ENCODE peak calls at places on chromosome 5, in ten cellular contexts. F is fibroblast of lung, P is H1, W is colonic mucosa, I is adrenal gland, R is IMR-90, S is prostate gland, N is DND-41, Q is osteoblast, E is astrocyte. G is an unnamed sample. For H3K4me1, the result is how much of the 10 kb centered on the place peaks cover.

GRCh38 chr5:140573683-140574082 is 9.1 kb downstream of the SLC35A4 start:
- DNase-seq in S (no peak), Q (no peak), P (no peak), R (no peak), W (no peak), E (no peak), F (no peak), I (no peak), N (no peak), G (no peak)

GRCh38 chr5:151234476-151235238 is 10.8 kb upstream of the CCDC69 start:
- DNase-seq in E (peak), I (peak), F (peak), R (peak), W (peak), Q (peak), S (peak), N (no peak), P (no peak), G (no peak)

GRCh38 chr5:97094579-97095317 is 47.7 kb downstream of the LIX1 start:
- DNase-seq in R (no peak), I (no peak), E (no peak), N (peak), Q (no peak), P (no peak), W (no peak), F (no peak), S (no peak), G (no peak)

GRCh38 chr5:108700928-108701327 is 46.8 kb upstream of the FER start:
- DNase-seq in E (no peak), I (peak), N (no peak), P (no peak), Q (no peak), R (no peak), F (no peak), S (no peak), W (no peak), G (no peak)

GRCh38 chr5:140549237-140550144 is 2.0 kb downstream of the EIF4EBP3 start:
- DNase-seq in E (no peak), I (peak), P (no peak), R (peak), N (peak), W (peak), Q (peak), F (peak), S (peak), G (peak)

GRCh38 chr5:179549973-179550510 is 312 bp upstream of the RUFY1 start:
- DNase-seq in R (no peak), W (no peak), N (no peak), I (peak), F (peak), S (no peak), P (no peak), E (peak), Q (no peak), G (peak)

GRCh38 chr5:143001764-143002351 is 231.7 kb downstream of the ARHGAP26 start:
- DNase-seq in N (peak), I (no peak), S (no peak), P (no peak), E (peak), W (no peak), F (peak), R (peak), Q (peak), G (peak)

GRCh38 chr5:130966990-130967389 is 198.1 kb downstream of the HINT1 start:
- DNase-seq in R (no peak), W (no peak), F (no peak), I (no peak), S (no peak), Q (no peak), E (no peak), P (no peak), N (no peak), G (no peak)

GRCh38 chr5:66144799-66145390 is 795 bp downstream of the SREK1 start:
- DNase-seq in R (no peak), F (no peak), S (no peak), P (no peak), E (peak), I (peak), N (no peak), Q (peak), W (no peak), G (no peak)

GRCh38 chr5:58392491-58392890 is 67.4 kb downstream of the PLK2 start:
- DNase-seq in E (no peak), I (no peak), W (no peak), F (no peak), S (no peak), Q (no peak), P (no peak), R (no peak), N (no peak), G (no peak)

GRCh38 chr5:34490501-34491250 is 165.5 kb upstream of the RAI14 start:
- DNase-seq in F (peak), W (no peak), R (no peak), I (no peak), E (no peak), S (no peak), P (no peak), N (no peak), Q (no peak), G (no peak)

GRCh38 chr5:102975457-102976182 is 144.3 kb downstream of the GIN1 start:
- DNase-seq in E (peak), F (peak), W (no peak), I (no peak), N (no peak), P (no peak), Q (peak), S (no peak), R (peak), G (no peak)

GRCh38 chr5:87048156-87048555 is 219.5 kb upstream of the RASA1 start:
- DNase-seq in S (no peak), F (no peak), E (no peak), R (no peak), I (no peak), Q (no peak), N (no peak), P (no peak), W (no peak), G (no peak)

GRCh38 chr5:180563994-180564393 is 27.3 kb downstream of the SCGB3A1 start:
- DNase-seq in N (no peak), Q (no peak), R (no peak), P (no peak), S (no peak), I (no peak), F (no peak), E (no peak), W (no peak), G (no peak)

GRCh38 chr5:121962347-121962670 is 534 bp downstream of the SRFBP1 start:
- DNase-seq in F (no peak), I (no peak), N (no peak), E (peak), Q (peak), S (no peak), P (no peak), W (no peak), R (no peak), G (no peak)

GRCh38 chr5:180135128-180135955 is 63.8 kb upstream of the RNF130 start:
- DNase-seq in I (no peak), P (no peak), E (peak), Q (peak), S (no peak), R (peak), N (no peak), F (peak), W (peak), G (no peak)

GRCh38 chr5:178474562-178475184 is 115.5 kb downstream of the COL23A1 start:
- DNase-seq in F (no peak), P (no peak), S (no peak), W (no peak), E (no peak), I (no peak), N (no peak), Q (no peak), R (no peak), G (no peak)

GRCh38 chr5:40547994-40548575 is 131.6 kb upstream of the PTGER4 start:
- DNase-seq in F (no peak), S (no peak), R (no peak), P (no peak), N (no peak), E (no peak), W (no peak), I (no peak), Q (no peak), G (no peak)

GRCh38 chr5:171422902-171423663 is 3.6 kb downstream of the FGF18 start:
- DNase-seq in P (no peak), F (no peak), N (no peak), I (peak), E (no peak), R (no peak), S (no peak), Q (peak), W (no peak), G (no peak)

GRCh38 chr5:82356808-82357671 is 78.9 kb upstream of the RPS23 start:
- DNase-seq in S (peak), I (peak), N (peak), Q (no peak), R (peak), E (peak), P (no peak), F (peak), W (peak), G (peak)

DNA sequence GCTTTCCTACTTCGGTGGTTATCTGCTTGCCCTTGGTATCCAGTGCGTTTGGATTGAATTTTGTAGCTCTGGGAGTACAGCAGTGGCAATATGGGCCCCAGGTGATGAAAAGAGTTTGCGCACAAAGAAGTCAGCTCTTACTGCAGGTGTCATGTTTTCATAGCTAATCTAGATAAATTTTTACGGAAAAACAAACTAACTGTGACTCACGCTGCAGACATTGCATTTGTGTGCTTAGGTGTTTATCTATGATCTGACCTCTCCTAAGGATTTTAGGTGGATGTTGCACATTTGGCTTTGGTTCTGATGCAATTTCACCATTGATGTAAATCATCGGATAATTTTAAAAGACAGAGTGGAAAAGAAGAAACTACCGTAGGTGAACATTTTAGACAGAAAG is 92.1 kb downstream of the VCAN start:
- DNase-seq in N (no peak), R (no peak), Q (no peak), E (no peak), P (no peak), I (no peak), S (no peak), F (no peak), W (no peak), G (no peak)
- H3K27ac ChIP-seq in N (no peak), R (no peak), Q (no peak), E (no peak), P (no peak), I (no peak), S (no peak), F (no peak), W (no peak), G (no peak)

GRCh38 chr5:131973981-131974380 is 28.5 kb upstream of the MEIKIN start:
- DNase-seq in S (no peak), F (no peak), I (no peak), P (no peak), W (no peak), Q (no peak), R (no peak), E (no peak), N (no peak), G (no peak)
- H3K4me1 ChIP-seq in S (under half), F (under half), I (under half), P (under half), W (under half), Q (under half), R (under half), E (under half), N (under half), G (under half)

GRCh38 chr5:12951846-12952245 is 992.6 kb downstream of the DNAH5 start:
- DNase-seq in P (no peak), W (no peak), Q (no peak), N (no peak), F (no peak), E (peak), S (no peak), R (no peak), I (no peak), G (no peak)
- H3K27ac ChIP-seq in P (no peak), W (no peak), Q (no peak), N (no peak), F (no peak), E (no peak), S (no peak), R (no peak), I (no peak), G (no peak)

GRCh38 chr5:7415948-7416535 is 20.1 kb downstream of the ADCY2 start:
- DNase-seq in E (no peak), F (no peak), R (no peak), W (no peak), I (no peak), P (no peak), S (no peak), N (no peak), Q (no peak), G (no peak)
- H3K4me1 ChIP-seq in E (under half), F (under half), R (under half), W (under half), I (under half), P (under half), S (under half), N (under half), Q (under half), G (under half)

DNA sequence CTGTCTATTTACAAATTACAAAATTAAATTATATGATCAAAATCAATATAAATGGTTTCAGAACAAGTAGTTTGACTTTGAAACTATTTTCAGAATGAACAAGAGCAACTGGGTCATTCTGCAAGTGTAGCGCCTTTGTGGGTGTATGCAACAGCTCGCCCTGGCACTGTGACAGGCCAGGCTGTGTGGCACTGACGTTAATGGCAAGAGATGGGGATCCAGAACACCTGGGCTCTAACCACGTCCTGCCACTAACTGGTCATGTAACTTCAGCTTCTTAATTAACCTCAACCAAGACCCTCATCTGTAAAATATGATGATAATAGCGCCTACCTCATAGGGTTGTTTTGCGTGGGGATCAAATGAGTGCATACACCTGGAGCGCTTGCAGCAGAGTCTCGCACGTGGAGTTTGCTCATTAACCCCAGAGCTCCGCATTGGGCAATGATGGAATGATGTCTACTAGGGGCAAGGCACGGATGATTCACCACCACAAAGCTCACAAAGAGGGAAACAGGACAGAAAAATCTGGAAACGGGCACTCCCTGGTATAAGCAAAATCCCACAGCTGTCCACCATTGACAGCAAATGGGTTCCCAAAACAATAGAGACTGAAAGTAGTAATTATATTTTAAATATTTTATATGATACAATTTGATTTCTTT is 639.4 kb downstream of the SEMA5A start:
- DNase-seq in N (peak), I (no peak), R (peak), S (no peak), E (peak), P (no peak), W (no peak), Q (peak), F (peak), G (peak)
- H3K27ac ChIP-seq in N (peak), I (no peak), R (peak), S (no peak), E (peak), P (no peak), W (no peak), Q (peak), F (peak), G (peak)

GRCh38 chr5:157506981-157507780 is 47.2 kb downstream of the NIPAL4 start:
- DNase-seq in F (peak), P (no peak), S (no peak), I (no peak), Q (peak), W (peak), N (no peak), R (peak), E (no peak), G (no peak)

GRCh38 chr5:157502143-157502647 is 42.2 kb downstream of the NIPAL4 start:
- DNase-seq in E (peak), R (peak), N (peak), W (no peak), P (no peak), S (no peak), F (no peak), Q (no peak), I (no peak), G (no peak)

GRCh38 chr5:157505496-157505895 is 45.5 kb downstream of the NIPAL4 start:
- DNase-seq in F (no peak), W (no peak), Q (no peak), E (no peak), S (no peak), P (no peak), N (no peak), R (no peak), I (no peak), G (no peak)

GRCh38 chr5:157509587-157509986 is 49.6 kb downstream of the NIPAL4 start:
- DNase-seq in W (no peak), I (no peak), R (no peak), E (no peak), S (no peak), F (no peak), Q (no peak), P (no peak), N (no peak), G (no peak)

DNA sequence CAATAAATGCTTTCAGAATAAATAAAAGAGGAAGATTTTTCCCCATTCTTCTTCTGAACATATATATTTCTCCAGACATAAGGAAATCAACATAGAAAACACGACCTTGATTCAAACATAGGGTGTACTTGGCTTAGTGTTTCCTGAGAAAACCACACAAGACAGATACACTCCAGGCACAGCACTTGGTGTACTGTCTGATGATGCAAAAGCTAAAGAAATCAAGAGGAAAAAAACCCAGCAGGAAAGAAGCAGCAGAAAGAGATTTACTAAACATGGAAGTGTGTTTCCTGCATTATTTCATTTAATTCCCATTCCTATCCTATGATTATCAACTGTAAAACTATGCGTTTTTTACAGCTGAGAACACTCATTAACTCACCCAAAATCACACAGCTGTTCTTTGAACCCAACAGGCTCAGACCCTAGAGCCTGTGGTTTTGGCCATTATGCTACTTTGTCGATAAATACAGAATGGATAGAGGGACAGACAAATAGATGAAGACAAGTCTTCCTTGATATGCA is 46.1 kb downstream of the NIPAL4 start:
- DNase-seq in P (no peak), S (no peak), E (peak), I (no peak), R (no peak), W (no peak), F (peak), Q (no peak), N (no peak), G (no peak)
- H3K4me1 ChIP-seq in P (under half), S (under half), E (under half), I (under half), R (under half), W (under half), F (under half), Q (under half), N (under half), G (under half)

GRCh38 chr5:52802272-52803011 is 14.7 kb downstream of the ITGA1 start:
- DNase-seq in I (no peak), W (no peak), S (no peak), E (peak), Q (no peak), R (peak), F (peak), N (no peak), P (no peak), G (no peak)

GRCh38 chr5:52805614-52806013 is 17.9 kb downstream of the ITGA1 start:
- DNase-seq in P (no peak), N (no peak), F (no peak), I (no peak), R (no peak), E (no peak), Q (no peak), W (no peak), S (no peak), G (no peak)

GRCh38 chr5:52804978-52805377 is 17.3 kb downstream of the ITGA1 start:
- DNase-seq in N (no peak), Q (no peak), P (no peak), W (no peak), S (no peak), R (no peak), F (no peak), I (no peak), E (no peak), G (no peak)

GRCh38 chr5:52807037-52807436 is 19.3 kb downstream of the ITGA1 start:
- DNase-seq in W (no peak), Q (no peak), E (no peak), P (no peak), R (no peak), N (no peak), I (no peak), F (no peak), S (no peak), G (no peak)

GRCh38 chr5:52804359-52804758 is 16.6 kb downstream of the ITGA1 start:
- DNase-seq in W (no peak), N (no peak), R (no peak), S (no peak), P (no peak), F (peak), E (no peak), Q (no peak), I (no peak), G (no peak)
- H3K27ac ChIP-seq in W (no peak), N (no peak), R (no peak), S (peak), P (no peak), F (peak), E (no peak), Q (no peak), I (peak), G (no peak)

GRCh38 chr5:112016980-112017379 is 260.0 kb upstream of the NREP start:
- DNase-seq in F (no peak), P (no peak), E (no peak), I (no peak), W (no peak), Q (no peak), R (no peak), N (no peak), S (no peak), G (no peak)

GRCh38 chr5:112023766-112024165 is 266.8 kb upstream of the NREP start:
- DNase-seq in W (no peak), S (no peak), R (no peak), E (no peak), I (no peak), P (no peak), N (no peak), Q (no peak), F (no peak), G (no peak)

GRCh38 chr5:112014771-112015170 is 257.8 kb upstream of the NREP start:
- DNase-seq in R (no peak), E (no peak), F (no peak), S (no peak), P (no peak), Q (no peak), N (no peak), I (no peak), W (no peak), G (no peak)

GRCh38 chr5:112013660-112014059 is 256.7 kb upstream of the NREP start:
- DNase-seq in R (no peak), F (no peak), P (no peak), Q (no peak), E (no peak), S (no peak), I (no peak), W (no peak), N (no peak), G (no peak)

DNA sequence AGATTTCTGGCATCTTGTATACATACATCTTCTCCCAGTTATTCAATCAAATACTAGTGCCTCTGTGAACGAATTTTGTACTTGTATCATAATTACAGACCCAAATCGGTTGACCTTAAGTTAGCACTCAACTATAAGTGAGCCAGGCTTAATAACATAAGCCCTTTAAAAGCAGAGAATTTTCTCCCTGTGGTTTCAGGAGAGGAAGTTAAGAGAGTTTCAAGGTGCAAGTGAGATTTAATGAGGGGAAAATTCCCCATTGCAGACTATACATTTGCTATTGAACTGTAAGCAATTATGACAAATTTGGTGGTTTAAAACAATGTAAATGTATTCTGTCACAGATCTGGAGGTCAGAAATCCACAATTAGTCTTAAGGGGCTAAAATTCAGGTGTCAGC is 261.9 kb upstream of the NREP start:
- DNase-seq in N (no peak), W (no peak), P (no peak), R (no peak), F (no peak), E (no peak), I (no peak), Q (no peak), S (no peak), G (no peak)
- H3K4me1 ChIP-seq in N (under half), W (under half), P (under half), R (under half), F (under half), E (under half), I (under half), Q (under half), S (under half), G (under half)

DNA sequence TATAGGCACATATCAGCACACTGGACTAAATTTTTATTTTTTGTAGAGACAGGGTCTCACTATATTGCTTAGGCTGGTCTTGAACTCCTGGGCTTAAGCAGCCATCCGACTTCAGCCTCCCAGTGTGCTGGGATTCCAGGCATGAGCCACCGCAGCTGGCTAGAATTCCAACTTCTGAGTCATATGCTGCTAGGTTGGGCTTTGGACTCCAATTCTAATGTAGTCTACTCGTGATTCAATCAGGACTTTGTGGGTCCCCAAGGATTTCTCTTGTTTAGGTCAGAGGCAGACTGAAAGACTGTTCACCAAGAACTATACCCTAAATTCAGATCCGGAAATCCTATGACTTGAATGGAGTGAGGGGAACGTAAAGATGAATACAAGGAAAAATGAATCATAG is 68.2 kb upstream of the CHD1 start:
- DNase-seq in I (no peak), P (no peak), S (no peak), Q (peak), R (peak), W (no peak), N (no peak), E (peak), F (peak), G (no peak)
- H3K27ac ChIP-seq in I (no peak), P (no peak), S (no peak), Q (peak), R (no peak), W (no peak), N (no peak), E (no peak), F (no peak), G (no peak)

G was measured in SJSA1.